ENCODE peak calls at places on chromosomes 5 and 9, in six cellular contexts. S is T follicular helper cell; J is stimulated activated CD8-positive, alpha-beta memory T cell treated with anti-CD3 and anti-CD28 coated beads, Interleukin-4, amount 100 ng/mL, for 24 hours; N is activated CD4-positive, alpha-beta T cell treated with anti-CD3 and anti-CD28 coated beads, Interleukin-2, amount 10 ng/mL, durations not matched to agents 7 days and 5 days; I is activated CD8-positive, alpha-beta memory T cell treated with anti-CD3 and anti-CD28 coated beads for 24 hours; A is AG09309. F is an unnamed sample.

GRCh38 chr5:14775857-14776256 is 95.7 kb downstream of the ANKH start:
- DNase-seq in S (no peak), J (no peak), N (no peak), I (no peak), A (peak), F (no peak)

GRCh38 chr5:175629231-175629630 is 28.6 kb upstream of the HRH2 start:
- DNase-seq in S (no peak), J (no peak), N (no peak), I (no peak), A (no peak), F (no peak)

GRCh38 chr5:142542906-142543305 is 143.0 kb downstream of the FGF1 start:
- DNase-seq in S (no peak), J (no peak), N (no peak), I (no peak), A (no peak), F (no peak)

GRCh38 chr9:127567898-127568617 is 44.0 kb upstream of the STXBP1 start:
- DNase-seq in S (no peak), J (no peak), N (no peak), I (peak), A (no peak), F (peak)

GRCh38 chr9:27638716-27639115 is 65.4 kb upstream of the C9orf72 start:
- DNase-seq in S (no peak), J (no peak), N (no peak), I (no peak), A (no peak), F (no peak)

GRCh38 chr5:157888814-157889532 is 30.0 kb upstream of the CLINT1 start:
- DNase-seq in S (no peak), J (no peak), N (no peak), I (no peak), A (no peak), F (no peak)

GRCh38 chr9:121217609-121218292 is 16.1 kb upstream of the RAB14 start:
- DNase-seq in S (no peak), J (no peak), N (no peak), I (no peak), A (no peak), F (peak)

GRCh38 chr5:173378727-173379126 is 50.5 kb upstream of the STC2 start:
- DNase-seq in S (no peak), J (no peak), N (no peak), I (no peak), A (no peak), F (no peak)

GRCh38 chr9:108316633-108317032 is 539.2 kb downstream of the ACTL7B start:
- DNase-seq in S (no peak), J (no peak), N (no peak), I (no peak), A (no peak), F (peak)

GRCh38 chr9:94950733-94951590 is 224.5 kb downstream of the AOPEP start:
- DNase-seq in S (no peak), J (no peak), N (peak), I (no peak), A (no peak), F (no peak)

GRCh38 chr5:51860532-51861018 is 477.3 kb downstream of the ISL1 start:
- DNase-seq in S (no peak), J (no peak), N (no peak), I (no peak), A (no peak), F (no peak)

GRCh38 chr9:94128580-94128979 is 44.3 kb downstream of the PTPDC1 start:
- DNase-seq in S (no peak), J (no peak), N (no peak), I (no peak), A (no peak), F (no peak)

GRCh38 chr9:16329699-16330113 is 540.8 kb downstream of the BNC2 start:
- DNase-seq in S (no peak), J (no peak), N (no peak), I (no peak), A (no peak), F (no peak)

GRCh38 chr5:136631176-136631575 is 265.8 kb upstream of the TRPC7 start:
- DNase-seq in S (no peak), J (no peak), N (no peak), I (no peak), A (no peak), F (no peak)

GRCh38 chr5:122707796-122708195 is 67.1 kb upstream of the SNX2 start:
- DNase-seq in S (no peak), J (no peak), N (no peak), I (no peak), A (no peak), F (no peak)

GRCh38 chr9:123550012-123550411 is 194.0 kb downstream of the CRB2 start:
- DNase-seq in S (no peak), J (no peak), N (no peak), I (no peak), A (no peak), F (peak)

GRCh38 chr5:102924963-102925362 is 169.9 kb downstream of the PAM start:
- DNase-seq in S (no peak), J (no peak), N (no peak), I (no peak), A (no peak), F (no peak)

GRCh38 chr5:53817183-53817582 is 256.7 kb downstream of the NDUFS4 start:
- DNase-seq in S (no peak), J (no peak), N (no peak), I (no peak), A (no peak), F (no peak)

GRCh38 chr5:33049845-33050244 is 338.7 kb downstream of the NPR3 start:
- DNase-seq in S (no peak), J (no peak), N (no peak), I (no peak), A (peak), F (no peak)

GRCh38 chr5:128537306-128537998 is 593 bp downstream of the FBN2 start:
- DNase-seq in S (no peak), J (no peak), N (no peak), I (no peak), A (peak), F (peak)

GRCh38 chr5:138873096-138873885 is 1.8 kb downstream of the LRRTM2 start:
- DNase-seq in S (no peak), J (no peak), N (no peak), I (no peak), A (no peak), F (no peak)

GRCh38 chr5:168375214-168375613 is 83.8 kb downstream of the WWC1 start:
- DNase-seq in S (no peak), J (no peak), N (no peak), I (no peak), A (no peak), F (no peak)

GRCh38 chr5:176769911-176770310 is 40.4 kb upstream of the UNC5A start:
- DNase-seq in S (no peak), J (no peak), N (no peak), I (no peak), A (no peak), F (no peak)

GRCh38 chr9:29211681-29212589 is 1638.7 kb upstream of the C9orf72 start:
- DNase-seq in S (no peak), J (peak), N (peak), I (peak), A (no peak), F (no peak)

GRCh38 chr5:3818612-3819011 is 223.0 kb downstream of the IRX1 start:
- DNase-seq in S (no peak), J (no peak), N (no peak), I (no peak), A (no peak), F (peak)

GRCh38 chr5:126137771-126138474 is 285.3 kb upstream of the GRAMD2B start:
- DNase-seq in S (no peak), J (no peak), N (no peak), I (no peak), A (no peak), F (no peak)

GRCh38 chr5:93635991-93636390 is 53.0 kb downstream of the NR2F1 start:
- DNase-seq in S (no peak), J (no peak), N (no peak), I (no peak), A (no peak), F (peak)

GRCh38 chr9:27176971-27177370 is 67.9 kb downstream of the TEK start:
- DNase-seq in S (no peak), J (no peak), N (no peak), I (no peak), A (no peak), F (no peak)

GRCh38 chr5:123807177-123807900 is 295.4 kb downstream of the CSNK1G3 start:
- DNase-seq in S (no peak), J (no peak), N (no peak), I (no peak), A (no peak), F (no peak)

GRCh38 chr5:134000116-134000515 is 4.7 kb downstream of the VDAC1 start:
- DNase-seq in S (no peak), J (no peak), N (no peak), I (no peak), A (no peak), F (no peak)

GRCh38 chr5:93404246-93404645 is 176.8 kb downstream of the NR2F1-AS1 start:
- DNase-seq in S (no peak), J (no peak), N (no peak), I (no peak), A (no peak), F (no peak)

GRCh38 chr5:148791334-148791667 is 35.1 kb upstream of the ADRB2 start:
- DNase-seq in S (no peak), J (no peak), N (no peak), I (no peak), A (no peak), F (peak)

GRCh38 chr5:34587355-34588241 is 68.5 kb upstream of the RAI14 start:
- DNase-seq in S (no peak), J (no peak), N (no peak), I (no peak), A (no peak), F (peak)

GRCh38 chr9:133740891-133741290 is 2.7 kb upstream of the SARDH start:
- DNase-seq in S (no peak), J (no peak), N (no peak), I (no peak), A (no peak), F (no peak)

GRCh38 chr9:92004045-92004392 is 54.0 kb upstream of the ROR2 start:
- DNase-seq in S (no peak), J (no peak), N (no peak), I (no peak), A (no peak), F (no peak)

GRCh38 chr9:72937545-72937944 is 15.3 kb downstream of the ALDH1A1 start:
- DNase-seq in S (no peak), J (no peak), N (no peak), I (no peak), A (no peak), F (no peak)

GRCh38 chr9:121950441-121950840 is 142.7 kb downstream of the TTLL11 start:
- DNase-seq in S (no peak), J (no peak), N (no peak), I (no peak), A (no peak), F (no peak)